ENCODE peak calls at places on chromosomes 4 and X, in five cellular contexts. One of them, this sample, is unnamed.
A peak's percentile ranks its signal among the peaks of the same experiment; 100 is the strongest.

GRCh38 chr4:111849726-111850284 is 295.4 kb upstream of the FAM241A start:
- DNase-seq in stomach: no peak
- DNase-seq in left ventricle myocardium inferior: no peak
- DNase-seq in epithelial cell of esophagus: peak; percentile 54
- DNase-seq in neural progenitor cell: no peak
- DNase-seq in this sample: no peak

GRCh38 chr4:17780461-17781071 is 855 bp downstream of the FAM184B start:
- DNase-seq in neural progenitor cell: peak; percentile 2
- DNase-seq in stomach: peak; percentile 38
- DNase-seq in epithelial cell of esophagus: peak; percentile 14
- DNase-seq in left ventricle myocardium inferior: no peak
- DNase-seq in this sample: no peak

GRCh38 chrX:153876112-153876491 is 9.9 kb downstream of the L1CAM start:
- DNase-seq in stomach: no peak
- DNase-seq in left ventricle myocardium inferior: no peak
- DNase-seq in epithelial cell of esophagus: no peak
- DNase-seq in neural progenitor cell: no peak
- DNase-seq in this sample: no peak

GRCh38 chrX:19064175-19064574 is 58.1 kb downstream of the ADGRG2 start:
- DNase-seq in stomach: no peak
- DNase-seq in neural progenitor cell: no peak
- DNase-seq in epithelial cell of esophagus: peak; percentile 72
- DNase-seq in left ventricle myocardium inferior: no peak
- DNase-seq in this sample: no peak

GRCh38 chr4:164731827-164732474 is 22.0 kb upstream of the SMIM31 start:
- DNase-seq in neural progenitor cell: peak; percentile 59
- DNase-seq in stomach: peak; percentile 31
- DNase-seq in epithelial cell of esophagus: peak; percentile 63
- DNase-seq in left ventricle myocardium inferior: peak; percentile 14
- DNase-seq in this sample: no peak

GRCh38 chr4:28774344-28774743 is 1913.7 kb downstream of the STIM2 start:
- DNase-seq in stomach: no peak
- DNase-seq in epithelial cell of esophagus: no peak
- DNase-seq in left ventricle myocardium inferior: no peak
- DNase-seq in neural progenitor cell: no peak
- DNase-seq in this sample: no peak

GRCh38 chrX:131704136-131704695 is 160.3 kb downstream of the OR13H1 start:
- DNase-seq in epithelial cell of esophagus: no peak
- DNase-seq in neural progenitor cell: no peak
- DNase-seq in left ventricle myocardium inferior: no peak
- DNase-seq in stomach: peak; percentile 91
- DNase-seq in this sample: peak; percentile 91

GRCh38 chr4:25862411-25863346 is at the start of gene SEL1L3:
- DNase-seq in left ventricle myocardium inferior: peak; percentile 29
- DNase-seq in epithelial cell of esophagus: peak; percentile 44
- DNase-seq in neural progenitor cell: peak; percentile 75
- DNase-seq in stomach: peak; percentile 79
- DNase-seq in this sample: peak; percentile 86

GRCh38 chrX:24085133-24085532 is 30.4 kb downstream of the EIF2S3 start:
- DNase-seq in neural progenitor cell: no peak
- DNase-seq in stomach: no peak
- DNase-seq in left ventricle myocardium inferior: no peak
- DNase-seq in epithelial cell of esophagus: no peak
- DNase-seq in this sample: no peak

GRCh38 chrX:140502491-140503229 is 2.2 kb downstream of the SOX3 start:
- DNase-seq in stomach: no peak
- DNase-seq in epithelial cell of esophagus: no peak
- DNase-seq in neural progenitor cell: peak; percentile 54
- DNase-seq in left ventricle myocardium inferior: no peak
- DNase-seq in this sample: no peak

GRCh38 chr4:139575072-139575471 is 19.1 kb upstream of the SETD7 start:
- DNase-seq in neural progenitor cell: no peak
- DNase-seq in epithelial cell of esophagus: no peak
- DNase-seq in stomach: no peak
- DNase-seq in left ventricle myocardium inferior: no peak
- DNase-seq in this sample: no peak

GRCh38 chr4:148787831-148788477 is 345.7 kb upstream of the NR3C2 start:
- DNase-seq in left ventricle myocardium inferior: no peak
- DNase-seq in neural progenitor cell: no peak
- DNase-seq in stomach: no peak
- DNase-seq in epithelial cell of esophagus: peak; percentile 58
- DNase-seq in this sample: no peak

GRCh38 chr4:38072578-38072977 is 112.4 kb downstream of the PTTG2 start:
- DNase-seq in left ventricle myocardium inferior: no peak
- DNase-seq in neural progenitor cell: no peak
- DNase-seq in epithelial cell of esophagus: no peak
- DNase-seq in stomach: no peak
- DNase-seq in this sample: no peak

GRCh38 chrX:107562482-107562881 is 65.8 kb upstream of the PRPS1 start:
- DNase-seq in left ventricle myocardium inferior: no peak
- DNase-seq in neural progenitor cell: no peak
- DNase-seq in epithelial cell of esophagus: peak; percentile 40
- DNase-seq in stomach: no peak
- DNase-seq in this sample: no peak

GRCh38 chr4:157550028-157550427 is 329.5 kb downstream of the GRIA2 start:
- DNase-seq in stomach: no peak
- DNase-seq in epithelial cell of esophagus: no peak
- DNase-seq in left ventricle myocardium inferior: no peak
- DNase-seq in neural progenitor cell: no peak
- DNase-seq in this sample: no peak

GRCh38 chrX:111869639-111870034 is 6.3 kb upstream of the TRPC5OS start:
- DNase-seq in epithelial cell of esophagus: peak; percentile 53
- DNase-seq in neural progenitor cell: peak; percentile 82
- DNase-seq in stomach: peak; percentile 28
- DNase-seq in left ventricle myocardium inferior: no peak
- DNase-seq in this sample: no peak

GRCh38 chr4:186190456-186191265 is 706 bp upstream of the CYP4V2 start:
- DNase-seq in neural progenitor cell: peak; percentile 57
- DNase-seq in left ventricle myocardium inferior: no peak
- DNase-seq in stomach: no peak
- DNase-seq in epithelial cell of esophagus: peak; percentile 15
- DNase-seq in this sample: peak; percentile 89

GRCh38 chr4:104986306-104986705 is 160.4 kb upstream of the TET2 start:
- DNase-seq in neural progenitor cell: no peak
- DNase-seq in stomach: no peak
- DNase-seq in epithelial cell of esophagus: no peak
- DNase-seq in left ventricle myocardium inferior: no peak
- DNase-seq in this sample: no peak
- TF ChIP-seq CTCF in neural progenitor cell: no peak
- TF ChIP-seq CTCF in stomach: no peak
- TF ChIP-seq CTCF in epithelial cell of esophagus: no peak
- TF ChIP-seq CTCF in left ventricle myocardium inferior: no peak
- TF ChIP-seq CTCF in this sample: no peak

DNA sequence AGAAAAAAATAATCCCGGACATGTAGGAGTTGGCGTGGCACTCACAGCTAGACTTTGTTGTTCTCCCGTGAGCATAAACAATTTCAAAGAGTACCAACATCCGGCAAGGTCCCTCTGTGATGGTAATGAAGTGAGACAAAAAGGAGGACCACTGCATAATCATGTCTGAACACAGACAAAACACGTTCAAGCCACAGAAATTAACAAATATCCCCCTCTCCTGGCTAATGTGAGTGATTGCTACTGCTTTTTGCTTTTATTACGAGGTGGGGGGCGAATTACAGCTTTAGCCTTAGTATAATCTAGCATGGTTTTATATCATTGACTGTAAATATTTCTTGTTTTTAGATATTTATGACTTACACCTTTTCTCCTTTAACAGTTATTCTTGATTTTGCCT is 118.5 kb downstream of the PLS3 start:
- DNase-seq in stomach: no peak
- DNase-seq in neural progenitor cell: peak; percentile 54
- DNase-seq in left ventricle myocardium inferior: no peak
- DNase-seq in epithelial cell of esophagus: peak; percentile 30
- DNase-seq in this sample: no peak
- H3K4me3 ChIP-seq in stomach: no peak overlapping the region
- H3K4me3 ChIP-seq in neural progenitor cell: no peak overlapping the region
- H3K4me3 ChIP-seq in left ventricle myocardium inferior: no peak overlapping the region
- H3K4me3 ChIP-seq in epithelial cell of esophagus: no peak overlapping the region
- H3K4me3 ChIP-seq in this sample: no peak overlapping the region

DNA sequence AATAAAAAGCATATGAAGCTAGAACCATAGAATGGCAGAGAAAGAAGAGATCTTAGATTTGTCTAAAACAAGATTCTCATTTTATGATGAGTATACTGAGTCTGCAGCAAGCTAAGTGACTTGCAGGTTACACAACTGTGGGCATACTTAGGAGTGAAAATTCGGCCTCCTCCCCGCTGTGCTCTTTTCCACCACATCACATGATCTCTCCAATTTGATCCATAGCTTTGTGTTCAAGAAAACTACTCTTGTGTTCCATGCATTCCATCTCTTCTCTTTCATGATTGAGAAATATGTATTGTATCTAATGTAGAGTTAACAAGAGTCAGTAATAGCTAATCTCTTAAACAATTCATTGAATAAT is 234.3 kb downstream of the SCFD2 start:
- DNase-seq in left ventricle myocardium inferior: no peak
- DNase-seq in epithelial cell of esophagus: no peak
- DNase-seq in neural progenitor cell: no peak
- DNase-seq in stomach: no peak
- DNase-seq in this sample: no peak
- TF ChIP-seq CTCF in left ventricle myocardium inferior: no peak
- TF ChIP-seq CTCF in epithelial cell of esophagus: no peak
- TF ChIP-seq CTCF in neural progenitor cell: no peak
- TF ChIP-seq CTCF in stomach: no peak
- TF ChIP-seq CTCF in this sample: no peak

GRCh38 chrX:98028691-98029090 is 1145.0 kb downstream of the RPA4 start:
- DNase-seq in left ventricle myocardium inferior: no peak
- DNase-seq in epithelial cell of esophagus: no peak
- DNase-seq in stomach: no peak
- DNase-seq in neural progenitor cell: no peak
- DNase-seq in this sample: peak; percentile 37
- H3K4me3 ChIP-seq in left ventricle myocardium inferior: no peak overlapping the region
- H3K4me3 ChIP-seq in epithelial cell of esophagus: no peak overlapping the region
- H3K4me3 ChIP-seq in stomach: no peak overlapping the region
- H3K4me3 ChIP-seq in neural progenitor cell: no peak overlapping the region
- H3K4me3 ChIP-seq in this sample: no peak overlapping the region

GRCh38 chr4:188455353-188455752 is 316.1 kb downstream of the TRIML1 start:
- DNase-seq in epithelial cell of esophagus: no peak
- DNase-seq in stomach: no peak
- DNase-seq in left ventricle myocardium inferior: no peak
- DNase-seq in neural progenitor cell: no peak
- DNase-seq in this sample: no peak

GRCh38 chr4:188454573-188454972 is 315.3 kb downstream of the TRIML1 start:
- DNase-seq in epithelial cell of esophagus: no peak
- DNase-seq in stomach: no peak
- DNase-seq in neural progenitor cell: peak; percentile 58
- DNase-seq in left ventricle myocardium inferior: no peak
- DNase-seq in this sample: no peak

DNA sequence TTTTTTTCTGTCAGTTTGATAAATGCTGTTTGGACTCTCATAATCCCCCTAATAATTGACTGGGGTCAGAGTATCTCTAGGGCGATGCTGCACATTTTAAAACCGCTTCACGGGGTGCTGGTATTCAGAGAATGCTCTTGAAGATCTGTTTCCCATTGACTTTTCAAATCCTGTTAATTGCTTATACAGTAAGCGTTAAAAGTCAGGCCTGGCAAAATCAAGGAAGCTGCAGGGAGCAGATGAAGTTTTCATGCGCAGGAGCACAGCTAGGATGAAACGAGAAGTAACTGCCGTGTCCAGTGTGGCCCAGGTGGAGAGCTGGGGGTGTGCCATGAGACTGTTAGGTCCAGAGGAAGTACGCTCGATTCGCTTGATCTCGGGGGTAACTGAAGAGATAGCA is 312.9 kb downstream of the TRIML1 start:
- DNase-seq in left ventricle myocardium inferior: no peak
- DNase-seq in epithelial cell of esophagus: no peak
- DNase-seq in neural progenitor cell: peak; percentile 72
- DNase-seq in stomach: no peak
- DNase-seq in this sample: no peak
- TF ChIP-seq CTCF in left ventricle myocardium inferior: no peak
- TF ChIP-seq CTCF in epithelial cell of esophagus: no peak
- TF ChIP-seq CTCF in neural progenitor cell: no peak
- TF ChIP-seq CTCF in stomach: no peak
- TF ChIP-seq CTCF in this sample: no peak